ENCODE peak calls at places on chromosomes 1 and 21, in ten cellular contexts. One of them, this sample, is unnamed.

GRCh38 chr1:176745945-176746344 is 283.0 kb downstream of the PAPPA2 start:
- DNase-seq in cardiac fibroblast: peak
- DNase-seq in CD4-positive, alpha-beta T cell: no peak
- DNase-seq in psoas muscle: no peak
- DNase-seq in CD8-positive, alpha-beta T cell: no peak
- DNase-seq in Calu3: peak
- DNase-seq in uterus: no peak
- DNase-seq in cardiac muscle cell: no peak
- DNase-seq in HL-60: no peak
- DNase-seq in stomach: no peak
- DNase-seq in this sample: no peak

GRCh38 chr1:145922266-145922665 is 3.7 kb upstream of the PEX11B start:
- DNase-seq in cardiac fibroblast: peak
- DNase-seq in HL-60: no peak
- DNase-seq in cardiac muscle cell: peak
- DNase-seq in uterus: no peak
- DNase-seq in psoas muscle: no peak
- DNase-seq in Calu3: no peak
- DNase-seq in CD8-positive, alpha-beta T cell: no peak
- DNase-seq in CD4-positive, alpha-beta T cell: no peak
- DNase-seq in stomach: no peak
- DNase-seq in this sample: no peak

GRCh38 chr1:228778946-228779345 is 43.7 kb downstream of the RHOU start:
- DNase-seq in cardiac muscle cell: no peak
- DNase-seq in CD8-positive, alpha-beta T cell: no peak
- DNase-seq in uterus: no peak
- DNase-seq in HL-60: peak
- DNase-seq in cardiac fibroblast: no peak
- DNase-seq in psoas muscle: no peak
- DNase-seq in stomach: no peak
- DNase-seq in CD4-positive, alpha-beta T cell: no peak
- DNase-seq in Calu3: no peak
- DNase-seq in this sample: no peak

GRCh38 chr1:65255088-65256050 is 54.0 kb upstream of the DNAJC6 start:
- DNase-seq in cardiac muscle cell: no peak
- DNase-seq in HL-60: no peak
- DNase-seq in psoas muscle: no peak
- DNase-seq in stomach: no peak
- DNase-seq in CD4-positive, alpha-beta T cell: no peak
- DNase-seq in cardiac fibroblast: peak
- DNase-seq in Calu3: peak
- DNase-seq in CD8-positive, alpha-beta T cell: no peak
- DNase-seq in uterus: no peak
- DNase-seq in this sample: peak

GRCh38 chr1:100612540-100612939 is 74.6 kb downstream of the GPR88 start:
- DNase-seq in CD4-positive, alpha-beta T cell: no peak
- DNase-seq in cardiac fibroblast: no peak
- DNase-seq in uterus: no peak
- DNase-seq in Calu3: no peak
- DNase-seq in CD8-positive, alpha-beta T cell: no peak
- DNase-seq in psoas muscle: no peak
- DNase-seq in stomach: no peak
- DNase-seq in cardiac muscle cell: no peak
- DNase-seq in HL-60: no peak
- DNase-seq in this sample: no peak

GRCh38 chr1:53133261-53134041 is 9.0 kb downstream of the SLC1A7 start:
- DNase-seq in HL-60: no peak
- DNase-seq in uterus: no peak
- DNase-seq in CD4-positive, alpha-beta T cell: no peak
- DNase-seq in psoas muscle: no peak
- DNase-seq in Calu3: no peak
- DNase-seq in CD8-positive, alpha-beta T cell: no peak
- DNase-seq in cardiac muscle cell: no peak
- DNase-seq in cardiac fibroblast: no peak
- DNase-seq in stomach: no peak
- DNase-seq in this sample: no peak

GRCh38 chr1:7632681-7633080 is 138.4 kb upstream of the VAMP3 start:
- DNase-seq in CD8-positive, alpha-beta T cell: no peak
- DNase-seq in HL-60: no peak
- DNase-seq in cardiac muscle cell: no peak
- DNase-seq in Calu3: no peak
- DNase-seq in cardiac fibroblast: no peak
- DNase-seq in stomach: no peak
- DNase-seq in CD4-positive, alpha-beta T cell: no peak
- DNase-seq in uterus: no peak
- DNase-seq in psoas muscle: no peak
- DNase-seq in this sample: no peak

GRCh38 chr1:23554481-23555224 is 4.6 kb downstream of the ID3 start:
- DNase-seq in psoas muscle: peak
- DNase-seq in cardiac muscle cell: peak
- DNase-seq in HL-60: no peak
- DNase-seq in cardiac fibroblast: peak
- DNase-seq in CD4-positive, alpha-beta T cell: peak
- DNase-seq in Calu3: peak
- DNase-seq in uterus: peak
- DNase-seq in stomach: peak
- DNase-seq in CD8-positive, alpha-beta T cell: peak
- DNase-seq in this sample: peak

GRCh38 chr1:216742625-216743024 is 19.4 kb upstream of the ESRRG start:
- DNase-seq in cardiac muscle cell: peak
- DNase-seq in Calu3: peak
- DNase-seq in cardiac fibroblast: peak
- DNase-seq in CD8-positive, alpha-beta T cell: no peak
- DNase-seq in stomach: no peak
- DNase-seq in HL-60: no peak
- DNase-seq in uterus: no peak
- DNase-seq in CD4-positive, alpha-beta T cell: no peak
- DNase-seq in psoas muscle: no peak
- DNase-seq in this sample: no peak

GRCh38 chr1:9652379-9653194 is 1.1 kb downstream of the PIK3CD start:
- DNase-seq in stomach: peak
- DNase-seq in cardiac fibroblast: peak
- DNase-seq in Calu3: no peak
- DNase-seq in psoas muscle: peak
- DNase-seq in uterus: no peak
- DNase-seq in HL-60: no peak
- DNase-seq in CD8-positive, alpha-beta T cell: peak
- DNase-seq in CD4-positive, alpha-beta T cell: peak
- DNase-seq in cardiac muscle cell: peak
- DNase-seq in this sample: peak

GRCh38 chr21:45541221-45542039 is 810 bp downstream of the SLC19A1 start:
- DNase-seq in cardiac fibroblast: peak
- DNase-seq in cardiac muscle cell: peak
- DNase-seq in uterus: peak
- DNase-seq in Calu3: peak
- DNase-seq in CD4-positive, alpha-beta T cell: peak
- DNase-seq in CD8-positive, alpha-beta T cell: peak
- DNase-seq in stomach: peak
- DNase-seq in HL-60: peak
- DNase-seq in psoas muscle: peak
- DNase-seq in this sample: peak

GRCh38 chr1:53949651-53950050 is 3.5 kb downstream of the LRRC42 start:
- DNase-seq in HL-60: no peak
- DNase-seq in stomach: no peak
- DNase-seq in uterus: no peak
- DNase-seq in CD4-positive, alpha-beta T cell: no peak
- DNase-seq in CD8-positive, alpha-beta T cell: no peak
- DNase-seq in Calu3: no peak
- DNase-seq in psoas muscle: no peak
- DNase-seq in cardiac muscle cell: no peak
- DNase-seq in cardiac fibroblast: no peak
- DNase-seq in this sample: no peak

GRCh38 chr21:26912466-26912865 is 54.4 kb downstream of the ADAMTS5 start:
- DNase-seq in stomach: no peak
- DNase-seq in psoas muscle: no peak
- DNase-seq in CD8-positive, alpha-beta T cell: no peak
- DNase-seq in cardiac fibroblast: no peak
- DNase-seq in CD4-positive, alpha-beta T cell: no peak
- DNase-seq in HL-60: no peak
- DNase-seq in Calu3: no peak
- DNase-seq in cardiac muscle cell: no peak
- DNase-seq in uterus: no peak
- DNase-seq in this sample: no peak

DNA sequence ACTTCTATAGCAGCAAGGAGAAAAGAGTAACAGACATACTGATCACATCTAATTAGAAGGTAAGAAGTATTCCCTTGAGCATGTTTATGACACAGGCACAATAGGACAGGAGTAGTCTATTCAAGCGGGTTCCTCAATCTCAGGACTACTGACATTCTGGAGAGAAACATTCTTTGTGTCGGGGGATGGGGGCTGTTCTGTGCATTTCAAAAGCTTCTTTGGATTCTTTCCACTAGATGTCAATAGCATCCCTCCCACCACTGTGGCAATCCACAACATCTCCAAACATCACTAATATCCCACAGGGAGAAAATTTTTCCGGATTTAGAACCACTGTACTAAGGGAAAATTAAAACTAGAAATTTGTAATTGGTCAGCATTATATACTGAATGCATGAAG is 56.9 kb downstream of the ADAMTS5 start:
- DNase-seq in psoas muscle: no peak
- DNase-seq in CD8-positive, alpha-beta T cell: no peak
- DNase-seq in stomach: no peak
- DNase-seq in cardiac fibroblast: peak
- DNase-seq in Calu3: no peak
- DNase-seq in uterus: no peak
- DNase-seq in CD4-positive, alpha-beta T cell: no peak
- DNase-seq in cardiac muscle cell: peak
- DNase-seq in HL-60: no peak
- DNase-seq in this sample: peak
- TF ChIP-seq CTCF in psoas muscle: no peak
- TF ChIP-seq CTCF in CD8-positive, alpha-beta T cell: no peak
- TF ChIP-seq CTCF in stomach: no peak
- TF ChIP-seq CTCF in cardiac fibroblast: peak
- TF ChIP-seq CTCF in Calu3: no peak
- TF ChIP-seq CTCF in uterus: no peak
- TF ChIP-seq CTCF in CD4-positive, alpha-beta T cell: no peak
- TF ChIP-seq CTCF in cardiac muscle cell: peak
- TF ChIP-seq CTCF in HL-60: no peak
- TF ChIP-seq CTCF in this sample: peak

GRCh38 chr1:211133841-211134669 is at the start of gene KCNH1:
- DNase-seq in cardiac muscle cell: peak
- DNase-seq in HL-60: peak
- DNase-seq in CD8-positive, alpha-beta T cell: peak
- DNase-seq in CD4-positive, alpha-beta T cell: peak
- DNase-seq in psoas muscle: peak
- DNase-seq in stomach: peak
- DNase-seq in Calu3: peak
- DNase-seq in cardiac fibroblast: peak
- DNase-seq in uterus: peak
- DNase-seq in this sample: peak

GRCh38 chr1:211133393-211133840 is 531 bp downstream of the KCNH1 start:
- DNase-seq in cardiac fibroblast: no peak
- DNase-seq in Calu3: no peak
- DNase-seq in uterus: no peak
- DNase-seq in psoas muscle: peak
- DNase-seq in cardiac muscle cell: no peak
- DNase-seq in stomach: no peak
- DNase-seq in CD8-positive, alpha-beta T cell: no peak
- DNase-seq in CD4-positive, alpha-beta T cell: no peak
- DNase-seq in HL-60: no peak
- DNase-seq in this sample: peak

GRCh38 chr1:211129790-211130189 is 4.2 kb downstream of the KCNH1 start:
- DNase-seq in CD8-positive, alpha-beta T cell: no peak
- DNase-seq in psoas muscle: no peak
- DNase-seq in uterus: no peak
- DNase-seq in cardiac fibroblast: no peak
- DNase-seq in HL-60: no peak
- DNase-seq in CD4-positive, alpha-beta T cell: no peak
- DNase-seq in cardiac muscle cell: no peak
- DNase-seq in Calu3: no peak
- DNase-seq in stomach: no peak
- DNase-seq in this sample: no peak

GRCh38 chr1:211132681-211133392 is 1.1 kb downstream of the KCNH1 start:
- DNase-seq in psoas muscle: no peak
- DNase-seq in CD8-positive, alpha-beta T cell: no peak
- DNase-seq in cardiac fibroblast: no peak
- DNase-seq in HL-60: no peak
- DNase-seq in cardiac muscle cell: no peak
- DNase-seq in Calu3: no peak
- DNase-seq in stomach: no peak
- DNase-seq in uterus: no peak
- DNase-seq in CD4-positive, alpha-beta T cell: no peak
- DNase-seq in this sample: no peak

GRCh38 chr1:211135342-211135950 is 1.5 kb upstream of the KCNH1 start:
- DNase-seq in HL-60: no peak
- DNase-seq in CD8-positive, alpha-beta T cell: no peak
- DNase-seq in cardiac fibroblast: peak
- DNase-seq in uterus: no peak
- DNase-seq in CD4-positive, alpha-beta T cell: no peak
- DNase-seq in stomach: no peak
- DNase-seq in cardiac muscle cell: peak
- DNase-seq in psoas muscle: no peak
- DNase-seq in Calu3: no peak
- DNase-seq in this sample: no peak
- TF ChIP-seq CTCF in HL-60: peak
- TF ChIP-seq CTCF in CD8-positive, alpha-beta T cell: peak
- TF ChIP-seq CTCF in cardiac fibroblast: peak
- TF ChIP-seq CTCF in uterus: peak
- TF ChIP-seq CTCF in CD4-positive, alpha-beta T cell: peak
- TF ChIP-seq CTCF in stomach: peak
- TF ChIP-seq CTCF in cardiac muscle cell: peak
- TF ChIP-seq CTCF in psoas muscle: peak
- TF ChIP-seq CTCF in Calu3: peak
- TF ChIP-seq CTCF in this sample: peak

DNA sequence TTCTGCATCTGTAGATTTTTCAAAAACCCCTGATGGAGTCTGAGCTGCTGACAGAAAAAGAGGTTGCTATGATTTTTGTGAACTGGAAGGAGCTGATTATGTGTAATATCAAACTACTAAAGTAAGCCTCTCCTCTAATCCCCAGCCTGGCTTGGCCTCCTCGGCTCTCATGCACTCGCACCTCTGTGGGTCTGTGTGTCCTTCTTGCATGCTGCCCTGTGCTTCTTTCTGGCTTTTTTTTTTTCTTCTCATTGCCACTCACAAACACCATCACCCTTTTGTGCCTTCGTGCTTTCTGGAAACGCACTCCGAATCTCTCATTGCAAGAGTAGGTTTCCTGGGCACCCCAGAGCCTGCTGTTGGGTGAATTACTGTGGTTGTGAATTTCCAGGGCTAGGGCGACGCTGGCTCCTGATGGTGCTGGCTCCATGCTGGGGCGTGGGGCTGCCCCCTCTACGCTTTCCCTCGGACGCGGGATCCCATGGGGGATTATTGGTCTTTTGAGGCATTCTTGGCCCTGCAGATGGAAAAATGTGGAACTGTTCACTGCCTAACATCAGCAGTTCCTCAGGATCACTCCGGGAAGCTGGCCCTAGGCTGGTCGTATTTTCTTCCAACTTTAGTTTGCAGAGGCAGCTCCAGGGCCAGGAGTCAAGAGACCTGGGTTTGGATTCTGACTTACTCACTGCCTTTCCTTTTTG is 56.8 kb downstream of the ATP5PO start:
- DNase-seq in cardiac muscle cell: no peak
- DNase-seq in Calu3: no peak
- DNase-seq in uterus: no peak
- DNase-seq in CD8-positive, alpha-beta T cell: no peak
- DNase-seq in HL-60: no peak
- DNase-seq in CD4-positive, alpha-beta T cell: no peak
- DNase-seq in psoas muscle: no peak
- DNase-seq in cardiac fibroblast: no peak
- DNase-seq in stomach: no peak
- DNase-seq in this sample: no peak
- TF ChIP-seq CTCF in cardiac muscle cell: no peak
- TF ChIP-seq CTCF in Calu3: no peak
- TF ChIP-seq CTCF in uterus: no peak
- TF ChIP-seq CTCF in CD8-positive, alpha-beta T cell: no peak
- TF ChIP-seq CTCF in HL-60: no peak
- TF ChIP-seq CTCF in CD4-positive, alpha-beta T cell: no peak
- TF ChIP-seq CTCF in psoas muscle: no peak
- TF ChIP-seq CTCF in cardiac fibroblast: no peak
- TF ChIP-seq CTCF in stomach: no peak
- TF ChIP-seq CTCF in this sample: no peak

GRCh38 chr1:114670083-114671010 is 498 bp upstream of the DENND2C start:
- DNase-seq in HL-60: peak
- DNase-seq in cardiac fibroblast: peak
- DNase-seq in cardiac muscle cell: peak
- DNase-seq in psoas muscle: peak
- DNase-seq in CD4-positive, alpha-beta T cell: peak
- DNase-seq in stomach: peak
- DNase-seq in uterus: peak
- DNase-seq in CD8-positive, alpha-beta T cell: peak
- DNase-seq in Calu3: peak
- DNase-seq in this sample: peak
- TF ChIP-seq CTCF in HL-60: no peak
- TF ChIP-seq CTCF in cardiac fibroblast: peak
- TF ChIP-seq CTCF in cardiac muscle cell: no peak
- TF ChIP-seq CTCF in psoas muscle: peak
- TF ChIP-seq CTCF in CD4-positive, alpha-beta T cell: no peak
- TF ChIP-seq CTCF in stomach: peak
- TF ChIP-seq CTCF in uterus: peak
- TF ChIP-seq CTCF in CD8-positive, alpha-beta T cell: no peak
- TF ChIP-seq CTCF in Calu3: no peak
- TF ChIP-seq CTCF in this sample: no peak

This sample was measured in endothelial cell.